ENCODE peak calls at places on chromosomes 4 and X, in six cellular contexts. N is stomach, T is mammary epithelial cell, V is left lung, E is HCT116, X is GM23248. U is an unnamed sample.

GRCh38 chr4:57282556-57283310 is 172.5 kb upstream of the IGFBP7 start:
- DNase-seq in N (no peak), T (no peak), V (no peak), E (no peak), X (no peak), U (no peak)

GRCh38 chr4:94545296-94545695 is 93.6 kb downstream of the PDLIM5 start:
- DNase-seq in N (no peak), T (peak), V (no peak), E (no peak), X (peak), U (peak)

GRCh38 chr4:82842593-82842992 is 44.0 kb upstream of the SCD5 start:
- DNase-seq in N (no peak), T (no peak), V (no peak), E (no peak), X (peak), U (peak)

GRCh38 chr4:145890689-145891088 is 47.9 kb downstream of the ZNF827 start:
- DNase-seq in N (no peak), T (no peak), V (no peak), E (no peak), X (no peak), U (no peak)

GRCh38 chrX:131704136-131704695 is 160.3 kb downstream of the OR13H1 start:
- DNase-seq in N (peak), T (peak), V (no peak), E (no peak), X (peak), U (peak)

GRCh38 chrX:78652971-78653822 is 5.9 kb downstream of the RTL3 start:
- DNase-seq in N (no peak), T (peak), V (no peak), E (no peak), X (peak), U (peak)

GRCh38 chr4:138085956-138086355 is 156.2 kb downstream of the SLC7A11 start:
- DNase-seq in N (no peak), T (no peak), V (no peak), E (no peak), X (no peak), U (no peak)

GRCh38 chrX:11968991-11969390 is 169.3 kb upstream of the FRMPD4 start:
- DNase-seq in N (no peak), T (no peak), V (no peak), E (no peak), X (no peak), U (peak)

GRCh38 chrX:39162322-39162721 is 361.1 kb downstream of the MID1IP1 start:
- DNase-seq in N (no peak), T (no peak), V (peak), E (no peak), X (no peak), U (no peak)

GRCh38 chr4:176451441-176451840 is 131.7 kb downstream of the SPCS3 start:
- DNase-seq in N (no peak), T (no peak), V (no peak), E (no peak), X (no peak), U (no peak)

GRCh38 chr4:100299019-100299418 is 108.8 kb upstream of the DDIT4L start:
- DNase-seq in N (no peak), T (peak), V (no peak), E (peak), X (peak), U (no peak)

GRCh38 chr4:81648576-81649272 is 177.0 kb upstream of the RASGEF1B start:
- DNase-seq in N (no peak), T (no peak), V (no peak), E (no peak), X (no peak), U (no peak)

GRCh38 chrX:121987163-121987562 is 939.8 kb downstream of the GLUD2 start:
- DNase-seq in N (no peak), T (no peak), V (no peak), E (no peak), X (peak), U (no peak)

GRCh38 chrX:121336831-121337421 is 289.5 kb downstream of the GLUD2 start:
- DNase-seq in N (no peak), T (peak), V (no peak), E (peak), X (no peak), U (no peak)

GRCh38 chrX:39518451-39519212 is 579.1 kb downstream of the BCOR start:
- DNase-seq in N (peak), T (no peak), V (no peak), E (no peak), X (peak), U (no peak)

GRCh38 chrX:3713225-3713936 is at the start of gene PRKX:
- DNase-seq in N (peak), T (peak), V (peak), E (no peak), X (peak), U (peak)

GRCh38 chr4:151921371-151921770 is 160.6 kb upstream of the GATB start:
- DNase-seq in N (no peak), T (no peak), V (no peak), E (no peak), X (peak), U (no peak)

GRCh38 chrX:16920116-16920515 is 26.3 kb upstream of the REPS2 start:
- DNase-seq in N (no peak), T (no peak), V (no peak), E (no peak), X (no peak), U (no peak)

GRCh38 chrX:150544835-150545790 is 23.3 kb upstream of the MTM1 start:
- DNase-seq in N (no peak), T (no peak), V (no peak), E (no peak), X (no peak), U (no peak)

GRCh38 chrX:115563633-115564182 is 2.7 kb downstream of the PLS3 start:
- DNase-seq in N (no peak), T (no peak), V (no peak), E (no peak), X (peak), U (peak)

GRCh38 chr4:134070174-134070573 is 131.4 kb downstream of the PABPC4L start:
- DNase-seq in N (no peak), T (no peak), V (peak), E (no peak), X (no peak), U (no peak)

GRCh38 chr4:24394041-24394440 is 190.3 kb downstream of the DHX15 start:
- DNase-seq in N (no peak), T (no peak), V (no peak), E (no peak), X (peak), U (no peak)

GRCh38 chr4:53321151-53321987 is 44.5 kb downstream of the SCFD2 start:
- DNase-seq in N (no peak), T (peak), V (no peak), E (peak), X (peak), U (no peak)

GRCh38 chr4:132504438-132504837 is 644.7 kb upstream of the PCDH10 start:
- DNase-seq in N (no peak), T (peak), V (no peak), E (no peak), X (no peak), U (no peak)

GRCh38 chr4:8648816-8649630 is 56.5 kb downstream of the CPZ start:
- DNase-seq in N (peak), T (no peak), V (peak), E (no peak), X (no peak), U (no peak)

GRCh38 chr4:67198757-67199156 is 346.5 kb downstream of the CENPC start:
- DNase-seq in N (no peak), T (peak), V (no peak), E (no peak), X (peak), U (no peak)

GRCh38 chr4:94455081-94455480 is 3.3 kb downstream of the PDLIM5 start:
- DNase-seq in N (peak), T (peak), V (no peak), E (no peak), X (peak), U (peak)

GRCh38 chrX:16786791-16787735 is 797 bp downstream of the TXLNG start:
- DNase-seq in N (no peak), T (peak), V (peak), E (no peak), X (peak), U (no peak)

GRCh38 chr4:150423074-150423473 is 158.9 kb upstream of the MAB21L2 start:
- DNase-seq in N (no peak), T (no peak), V (no peak), E (no peak), X (no peak), U (no peak)

GRCh38 chrX:119189115-119189514 is 47.0 kb upstream of the PGRMC1 start:
- DNase-seq in N (no peak), T (no peak), V (no peak), E (no peak), X (no peak), U (no peak)

GRCh38 chr4:13347517-13348125 is 136.5 kb downstream of the RAB28 start:
- DNase-seq in N (no peak), T (peak), V (no peak), E (no peak), X (peak), U (no peak)

GRCh38 chr4:125390727-125391126 is 76.0 kb downstream of the FAT4 start:
- DNase-seq in N (no peak), T (no peak), V (no peak), E (no peak), X (no peak), U (no peak)
- H3K27ac ChIP-seq in N (peak), T (peak), V (peak), E (no peak), X (peak), U (no peak)

GRCh38 chr4:143375326-143376073 is 38.8 kb downstream of the GAB1 start:
- DNase-seq in N (no peak), T (no peak), V (no peak), E (peak), X (peak), U (peak)

GRCh38 chr4:143374771-143375170 is 38.1 kb downstream of the GAB1 start:
- DNase-seq in N (no peak), T (no peak), V (no peak), E (no peak), X (no peak), U (no peak)

GRCh38 chr4:143380651-143381050 is 44.0 kb downstream of the GAB1 start:
- DNase-seq in N (no peak), T (no peak), V (no peak), E (no peak), X (no peak), U (no peak)

GRCh38 chr4:143381171-143382118 is 44.8 kb downstream of the GAB1 start:
- DNase-seq in N (peak), T (peak), V (no peak), E (no peak), X (peak), U (no peak)

DNA sequence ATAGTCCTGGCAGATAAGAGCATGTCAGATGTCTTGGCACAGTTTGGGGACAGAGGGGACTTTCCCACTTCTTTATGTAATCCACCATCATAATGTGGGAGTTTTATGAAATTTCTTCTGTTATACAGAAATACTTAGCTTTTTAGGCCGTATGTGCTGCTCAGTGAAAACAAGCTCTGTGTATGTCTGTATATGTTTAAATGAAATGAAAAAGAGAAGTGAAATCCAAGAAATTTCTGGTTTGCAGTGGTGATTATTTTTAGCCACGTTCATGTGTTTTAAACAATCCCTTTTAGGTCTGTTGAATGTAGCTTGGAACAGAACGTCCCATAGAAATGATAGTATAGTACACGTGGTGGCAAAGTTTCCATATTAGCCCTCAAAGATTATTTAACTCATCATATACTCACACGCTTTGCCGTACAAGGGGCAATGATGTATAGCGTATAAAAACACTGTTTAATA is 41.0 kb downstream of the GAB1 start:
- DNase-seq in N (no peak), T (no peak), V (no peak), E (no peak), X (no peak), U (no peak)
- H3K27ac ChIP-seq in N (no peak), T (no peak), V (no peak), E (no peak), X (no peak), U (no peak)

GRCh38 chr4:135267148-135267878 is 1065.7 kb upstream of the PABPC4L start:
- DNase-seq in N (no peak), T (no peak), V (no peak), E (no peak), X (no peak), U (no peak)
- H3K27ac ChIP-seq in N (no peak), T (no peak), V (no peak), E (no peak), X (no peak), U (no peak)

DNA sequence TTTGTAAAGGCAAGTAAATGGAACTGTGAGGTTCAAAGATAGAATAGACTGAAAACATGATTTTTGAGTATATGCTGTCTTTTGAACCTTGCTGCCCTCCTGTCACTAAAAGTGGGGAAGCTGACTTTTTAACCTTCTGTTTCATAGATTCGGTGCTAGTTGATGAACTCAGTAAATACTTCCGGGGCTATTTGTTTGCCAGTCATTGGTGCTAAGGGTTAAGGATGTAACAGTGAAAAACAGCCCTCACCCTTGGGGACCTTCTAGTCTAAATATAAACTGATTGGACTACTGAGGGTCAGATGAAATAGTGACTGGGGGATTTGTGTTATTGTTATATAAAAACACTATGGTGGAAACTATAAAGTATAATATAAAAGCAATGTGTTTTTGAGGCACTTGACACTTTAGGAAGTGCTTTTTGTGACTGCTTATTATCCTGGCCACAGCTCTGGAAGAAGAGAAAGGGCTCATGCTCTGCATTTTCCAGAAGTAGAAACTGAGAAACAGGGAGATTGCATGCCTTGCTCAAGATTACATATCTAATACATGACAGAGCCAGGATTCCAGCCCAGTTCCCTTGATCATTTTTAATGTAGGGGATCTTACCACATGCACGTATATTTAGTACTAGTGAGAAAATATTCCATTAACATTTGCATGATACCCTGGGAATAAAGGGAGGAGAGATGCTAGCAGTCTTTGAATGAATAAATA is 3.9 kb downstream of the BST1 start:
- DNase-seq in N (no peak), T (no peak), V (no peak), E (no peak), X (peak), U (no peak)
- H3K27ac ChIP-seq in N (no peak), T (no peak), V (no peak), E (no peak), X (no peak), U (no peak)

DNA sequence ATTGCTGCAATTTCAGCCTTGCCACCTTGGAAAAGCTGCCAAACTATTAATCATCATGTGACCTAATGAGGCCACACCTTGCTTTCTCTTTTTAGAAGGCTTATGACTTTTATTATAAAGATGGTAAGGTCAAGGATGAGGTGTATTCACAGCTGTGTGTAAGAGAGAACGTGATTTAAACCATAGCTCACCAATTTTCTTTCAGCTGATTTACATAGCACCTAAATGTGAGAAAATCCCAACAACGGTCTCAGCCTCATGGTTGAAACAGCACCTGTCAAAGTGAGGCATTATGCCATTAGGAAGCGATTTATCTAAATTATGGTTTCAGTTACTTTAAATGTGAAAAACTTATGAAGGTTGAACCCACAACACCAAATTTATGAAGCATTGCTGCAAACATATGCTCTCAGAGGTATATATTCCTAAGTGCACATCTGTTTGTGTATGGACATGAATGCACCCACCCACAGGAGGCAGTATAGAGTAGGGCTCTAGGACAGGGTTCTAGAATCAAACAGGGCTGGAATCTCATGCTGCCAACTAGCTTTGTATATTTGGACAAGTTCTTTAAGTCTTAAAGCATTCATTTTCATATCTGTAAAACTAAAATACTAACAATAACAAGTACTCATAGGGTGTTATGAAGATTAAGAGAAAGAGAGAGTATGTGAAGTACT is 40.7 kb downstream of the ANXA3 start:
- DNase-seq in N (no peak), T (peak), V (no peak), E (no peak), X (peak), U (no peak)
- H3K27ac ChIP-seq in N (no peak), T (no peak), V (no peak), E (no peak), X (no peak), U (no peak)

GRCh38 chrX:87697409-87697808 is 179.8 kb downstream of the KLHL4 start:
- DNase-seq in N (no peak), T (no peak), V (no peak), E (no peak), X (no peak), U (no peak)
- H3K27ac ChIP-seq in N (no peak), T (no peak), V (no peak), E (no peak), X (no peak), U (no peak)

DNA sequence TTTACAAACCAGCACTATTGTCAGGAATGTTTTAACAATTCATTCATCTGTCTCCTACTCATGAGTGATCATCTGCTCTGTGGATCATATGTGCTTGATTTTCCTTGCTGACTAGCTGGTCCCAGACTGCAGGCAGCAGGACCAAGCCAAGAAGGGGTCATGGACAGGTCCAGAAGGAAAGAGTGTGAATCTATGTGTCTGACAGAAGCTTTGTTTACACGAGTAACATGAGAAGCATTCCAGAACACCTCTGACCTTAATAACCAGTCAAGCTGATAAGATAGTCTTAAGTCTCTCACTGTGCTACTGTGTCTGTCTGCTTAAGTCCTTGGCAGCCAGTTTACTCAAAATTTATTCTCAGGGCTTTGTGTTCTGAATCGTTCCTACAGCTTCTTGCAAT is 39.0 kb downstream of the GUCY1A1 start:
- DNase-seq in N (no peak), T (no peak), V (no peak), E (no peak), X (no peak), U (peak)
- H3K27ac ChIP-seq in N (no peak), T (no peak), V (no peak), E (no peak), X (no peak), U (no peak)

DNA sequence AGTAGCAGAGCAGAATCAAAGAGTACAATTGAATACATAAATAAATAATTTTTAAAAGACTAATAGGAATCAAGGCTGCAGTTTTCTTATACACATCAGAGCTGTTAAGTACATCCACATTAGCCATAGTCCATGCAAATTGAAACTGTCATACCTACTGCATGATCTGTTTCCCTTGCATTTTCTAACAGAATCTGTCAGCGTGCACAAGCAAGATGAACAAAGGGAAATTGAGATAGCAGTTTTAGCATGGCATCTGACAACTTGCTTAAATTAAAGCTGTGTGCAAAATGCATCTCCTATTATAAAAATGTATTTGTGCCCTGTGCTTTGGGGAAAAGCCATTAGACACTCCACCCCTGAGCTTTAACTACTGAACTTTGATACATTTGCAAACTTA is 703.5 kb upstream of the GRID2 start:
- DNase-seq in N (no peak), T (no peak), V (no peak), E (no peak), X (no peak), U (no peak)
- H3K27ac ChIP-seq in N (no peak), T (no peak), V (no peak), E (no peak), X (no peak), U (no peak)